ENCODE peak calls at places on chromosomes 2 and 18, in ten cellular contexts. J, Y, B, D, Q, W, H, M, A and L are unnamed samples.
A peak's percentile ranks its signal among the peaks of the same experiment; 100 is the strongest.

GRCh38 chr2:233114421-233114861 is 54.3 kb downstream of the INPP5D start:
- DNase-seq in Y (no peak), H (no peak), M (no peak), W (no peak), Q (no peak), D (peak; percentile 37), A (no peak), J (no peak), B (no peak), L (no peak)

GRCh38 chr2:240138275-240138984 is 2.0 kb downstream of the OTOS start:
- DNase-seq in Y (no peak), W (no peak), H (no peak), M (no peak), B (peak; percentile 18), J (peak; percentile 27), A (peak; percentile 42), Q (peak; percentile 41), D (no peak), L (peak; percentile 59)

GRCh38 chr2:88831071-88831791 is 139.8 kb downstream of the RPIA start:
- DNase-seq in Y (no peak), D (no peak), M (no peak), J (peak; percentile 10), B (peak; percentile 2), Q (no peak), W (peak; percentile 14), H (no peak), A (no peak), L (no peak)

GRCh38 chr18:24126155-24126947 is 12.5 kb upstream of the CABYR start:
- DNase-seq in Y (no peak), B (peak; percentile 7), H (no peak), Q (no peak), J (peak; percentile 10), D (no peak), W (no peak), A (no peak), M (no peak), L (no peak)

GRCh38 chr2:147980940-147981339 is 39.6 kb downstream of the ORC4 start:
- DNase-seq in Q (no peak), H (no peak), Y (no peak), W (no peak), B (no peak), A (no peak), M (no peak), J (no peak), D (no peak), L (no peak)

GRCh38 chr2:10079192-10079930 is 850 bp downstream of the CYS1 start:
- DNase-seq in B (peak; percentile 67), H (no peak), Q (no peak), D (peak; percentile 84), M (no peak), J (peak; percentile 72), W (no peak), Y (peak; percentile 50), A (no peak), L (no peak)

GRCh38 chr2:40315684-40316083 is 136.2 kb downstream of the SLC8A1 start:
- DNase-seq in A (no peak), W (peak; percentile 76), D (no peak), H (no peak), B (peak; percentile 87), Q (no peak), J (peak; percentile 85), M (no peak), Y (no peak), L (no peak)

GRCh38 chr2:233976690-233977294 is 59.6 kb downstream of the TRPM8 start:
- DNase-seq in Y (no peak), W (peak; percentile 57), J (peak; percentile 85), D (peak; percentile 88), B (peak; percentile 82), A (no peak), Q (no peak), H (no peak), M (no peak), L (no peak)

GRCh38 chr18:41613210-41613609 is 341.8 kb upstream of the PIK3C3 start:
- DNase-seq in J (no peak), M (no peak), B (no peak), D (no peak), Y (no peak), Q (no peak), H (no peak), W (no peak), A (no peak), L (no peak)

GRCh38 chr2:118264591-118264990 is 176.3 kb downstream of the INSIG2 start:
- DNase-seq in M (no peak), Q (no peak), A (no peak), W (no peak), Y (no peak), H (no peak), J (no peak), B (no peak), D (no peak), L (no peak)

GRCh38 chr2:7773362-7773973 is 856.3 kb downstream of the RNF144A start:
- DNase-seq in D (no peak), B (peak; percentile 41), W (no peak), Y (no peak), J (no peak), A (no peak), H (no peak), M (no peak), Q (no peak), L (no peak)

GRCh38 chr2:222877556-222878278 is 16.9 kb downstream of the ACSL3 start:
- DNase-seq in Q (no peak), J (no peak), A (no peak), Y (no peak), W (no peak), D (no peak), B (no peak), M (no peak), H (no peak), L (no peak)

GRCh38 chr2:65553504-65554074 is 121.2 kb upstream of the SPRED2 start:
- DNase-seq in Y (no peak), J (no peak), A (peak; percentile 68), B (no peak), H (no peak), Q (no peak), W (no peak), M (no peak), D (no peak), L (no peak)
- TF ChIP-seq CTCF in Y (no peak), J (no peak), A (peak; percentile 2), B (no peak), H (no peak), Q (no peak), W (no peak), M (peak; percentile 7), D (no peak), L (peak; percentile 11)

DNA sequence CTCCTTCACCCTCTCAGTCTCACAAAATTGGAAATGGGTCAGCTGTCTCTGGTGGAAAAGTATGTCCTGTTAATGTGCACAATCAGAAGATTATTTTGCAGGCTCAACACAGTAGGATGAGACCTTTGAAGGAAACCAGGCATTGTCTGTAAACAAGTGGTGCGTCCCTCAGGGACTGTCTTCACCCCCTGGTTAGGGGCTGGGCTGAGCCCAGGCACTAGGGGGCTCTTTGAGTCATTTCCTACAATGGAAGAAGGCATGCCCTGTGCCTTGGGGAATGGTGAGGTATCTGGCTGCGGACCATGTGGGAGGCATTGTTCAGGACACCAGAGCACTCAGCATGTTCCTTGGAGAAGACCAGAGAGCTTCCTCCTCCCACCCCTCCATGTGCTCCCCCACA is 26.8 kb downstream of the PKDCC start:
- DNase-seq in H (no peak), D (no peak), M (no peak), Q (no peak), B (peak; percentile 62), J (peak; percentile 49), W (no peak), A (no peak), Y (no peak), L (no peak)
- TF ChIP-seq CTCF in H (no peak), D (peak; percentile 21), M (no peak), Q (no peak), B (no peak), J (peak; percentile 14), W (no peak), A (no peak), Y (no peak), L (no peak)

GRCh38 chr18:65983750-65984149 is 232.9 kb downstream of the CDH7 start:
- DNase-seq in A (no peak), M (no peak), Q (no peak), H (no peak), D (peak; percentile 3), W (peak; percentile 3), J (no peak), Y (no peak), B (no peak), L (no peak)
- TF ChIP-seq CTCF in A (no peak), M (no peak), Q (no peak), H (no peak), D (no peak), W (no peak), J (no peak), Y (no peak), B (no peak), L (no peak)

GRCh38 chr2:43455296-43455695 is 140.5 kb downstream of the THADA start:
- DNase-seq in J (peak; percentile 58), D (peak; percentile 49), B (peak; percentile 36), A (no peak), W (no peak), Q (no peak), M (no peak), H (no peak), Y (no peak), L (no peak)

GRCh38 chr2:43454791-43455190 is 141.0 kb downstream of the THADA start:
- DNase-seq in Y (no peak), W (peak; percentile 36), A (no peak), H (no peak), B (peak; percentile 87), M (no peak), D (no peak), J (peak; percentile 85), Q (no peak), L (no peak)

GRCh38 chr2:43458002-43458628 is 137.7 kb downstream of the THADA start:
- DNase-seq in J (peak; percentile 87), W (peak; percentile 30), Y (no peak), M (no peak), A (no peak), H (no peak), D (peak; percentile 63), Q (no peak), B (peak; percentile 96), L (no peak)

GRCh38 chr2:43453771-43454170 is 142.1 kb downstream of the THADA start:
- DNase-seq in D (no peak), H (no peak), W (no peak), Q (no peak), M (no peak), J (no peak), Y (no peak), B (no peak), A (no peak), L (no peak)

DNA sequence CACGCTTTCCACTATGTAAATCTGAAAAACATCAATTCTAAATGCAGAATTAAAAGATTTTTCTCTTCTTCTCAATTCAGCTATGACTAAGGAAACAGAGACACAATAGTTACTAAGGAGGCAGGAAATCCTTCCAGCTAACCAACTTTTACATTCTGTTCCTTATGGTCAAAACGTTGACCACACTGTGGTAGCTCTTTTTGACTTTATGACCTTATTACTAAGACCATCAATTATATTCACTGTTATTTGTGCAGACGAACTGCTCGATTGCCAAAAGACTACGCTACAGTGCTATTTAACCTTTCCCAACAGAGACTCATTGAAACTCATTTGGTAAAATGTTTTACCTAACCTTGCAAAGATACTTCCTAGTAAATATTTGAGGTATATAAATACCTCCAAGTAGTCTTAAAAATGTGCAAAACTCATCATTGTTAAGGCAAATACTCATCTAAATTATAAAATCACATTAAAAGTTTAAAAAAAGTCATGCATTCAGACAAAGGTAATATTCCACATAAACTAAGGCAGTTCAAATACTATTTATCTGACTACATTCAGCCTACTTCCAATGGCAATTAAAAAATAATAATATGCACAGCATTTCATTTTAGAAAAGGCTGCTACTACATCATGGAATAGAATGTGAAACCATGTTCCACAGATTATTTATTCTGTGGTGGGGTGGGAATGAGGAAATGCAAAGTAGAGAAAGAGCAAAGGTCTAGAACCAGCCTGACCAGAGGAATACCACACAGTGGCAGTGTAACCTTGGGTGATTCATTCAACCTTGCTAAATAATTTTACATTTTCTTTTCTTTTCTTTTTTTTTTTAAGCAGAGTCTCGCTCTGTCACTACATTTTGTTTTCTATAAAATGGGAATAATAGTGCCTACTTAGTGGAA is 139.8 kb downstream of the THADA start:
- DNase-seq in A (no peak), H (no peak), W (peak; percentile 88), J (peak; percentile 96), D (peak; percentile 94), B (peak; percentile 99), M (no peak), Q (no peak), Y (no peak), L (no peak)
- TF ChIP-seq CTCF in A (peak; percentile 52), H (no peak), W (no peak), J (no peak), D (no peak), B (no peak), M (peak; percentile 34), Q (no peak), Y (no peak), L (no peak)